ENCODE peak calls at places on chromosomes 7 and 10, in five cellular contexts. J is aorta, D is mammary epithelial cell, F is pancreas, W is adrenal gland. Z is an unnamed sample. For H3K9me3 and H3K36me3, the result is how much of the 10 kb centered on the place peaks cover.

GRCh38 chr7:114085313-114085591 is 166.4 kb upstream of the PPP1R3A start:
- DNase-seq in W (no peak), J (peak), F (no peak), D (peak), Z (no peak)

GRCh38 chr7:5218564-5219360 is 28.7 kb downstream of the WIPI2 start:
- DNase-seq in F (no peak), D (no peak), W (no peak), J (peak), Z (no peak)

GRCh38 chr7:151429555-151430331 is 10.2 kb downstream of the CRYGN start:
- DNase-seq in F (no peak), J (peak), D (no peak), W (no peak), Z (peak)

GRCh38 chr10:22368976-22369375 is 23.7 kb downstream of the SPAG6 start:
- DNase-seq in J (no peak), W (no peak), D (no peak), F (no peak), Z (no peak)

GRCh38 chr7:49635800-49636199 is 137.6 kb upstream of the VWC2 start:
- DNase-seq in D (no peak), F (no peak), J (no peak), W (no peak), Z (no peak)

GRCh38 chr10:82288461-82288881 is 413.5 kb downstream of the NRG3 start:
- DNase-seq in F (no peak), W (no peak), J (no peak), D (peak), Z (no peak)

GRCh38 chr7:140230517-140230861 is 53.7 kb upstream of the KDM7A start:
- DNase-seq in F (peak), W (no peak), J (peak), D (no peak), Z (peak)

GRCh38 chr10:14056545-14057332 is 274.0 kb downstream of the FRMD4A start:
- DNase-seq in D (no peak), W (peak), F (no peak), J (no peak), Z (peak)

GRCh38 chr7:81761821-81762220 is 8.0 kb downstream of the HGF start:
- DNase-seq in W (no peak), J (no peak), F (no peak), D (no peak), Z (no peak)

GRCh38 chr7:155489862-155490696 is 32.1 kb downstream of the EN2 start:
- DNase-seq in J (peak), F (no peak), D (no peak), W (no peak), Z (no peak)

GRCh38 chr7:132347129-132347528 is 229.1 kb downstream of the PLXNA4 start:
- DNase-seq in F (no peak), W (no peak), D (no peak), J (no peak), Z (no peak)

GRCh38 chr7:103573479-103574058 is 127.6 kb upstream of the SLC26A5 start:
- DNase-seq in D (peak), J (no peak), W (no peak), F (no peak), Z (no peak)

GRCh38 chr7:3461923-3462322 is 160.9 kb downstream of the SDK1 start:
- DNase-seq in D (no peak), W (no peak), F (no peak), J (no peak), Z (no peak)

GRCh38 chr10:67519434-67519833 is 176.6 kb downstream of the CTNNA3 start:
- DNase-seq in F (no peak), D (no peak), W (no peak), J (no peak), Z (no peak)

GRCh38 chr10:55449981-55450380 is 649.0 kb upstream of the PCDH15 start:
- DNase-seq in F (no peak), W (no peak), J (no peak), D (no peak), Z (no peak)

GRCh38 chr10:114764656-114765055 is 56.9 kb upstream of the FHIP2A start:
- DNase-seq in F (no peak), D (no peak), W (no peak), J (no peak), Z (no peak)

GRCh38 chr7:44978511-44979366 is at the start of gene MYO1G:
- DNase-seq in D (no peak), J (peak), W (no peak), F (peak), Z (no peak)

GRCh38 chr7:6639032-6639431 is 1.9 kb downstream of the ZNF316 start:
- DNase-seq in D (no peak), J (no peak), W (no peak), F (no peak), Z (no peak)
- H3K4me3 ChIP-seq in D (no peak), J (no peak), W (no peak), F (no peak), Z (no peak)

DNA sequence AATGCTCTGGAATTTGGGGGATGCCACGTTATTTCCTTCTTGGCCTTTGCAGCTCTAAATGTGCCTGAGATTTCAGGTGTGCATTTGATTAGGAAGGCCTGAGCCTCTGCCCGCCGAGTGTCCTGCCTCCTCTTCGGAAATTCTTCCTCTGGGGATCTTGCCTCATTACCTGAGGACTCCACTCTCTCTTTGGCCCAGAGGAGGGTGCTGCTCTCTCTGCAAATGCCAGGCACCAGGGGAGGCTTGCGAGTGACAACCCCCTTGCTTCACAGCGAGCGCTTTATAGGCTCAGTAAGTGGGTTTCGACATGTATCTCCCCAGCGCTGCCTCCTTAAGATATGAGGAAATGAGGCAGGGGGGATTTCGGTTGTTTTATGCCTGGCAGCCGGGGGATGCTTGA is 423.9 kb downstream of the GLRX3 start:
- DNase-seq in J (no peak), D (no peak), F (no peak), W (no peak), Z (no peak)
- H3K9me3 ChIP-seq in J (under half), D (under half), F (under half), W (under half), Z (under half)

GRCh38 chr7:158702196-158702595 is 2.4 kb downstream of the NCAPG2 start:
- DNase-seq in F (no peak), D (no peak), J (no peak), W (no peak), Z (no peak)

GRCh38 chr7:158699341-158699740 is 5.3 kb downstream of the NCAPG2 start:
- DNase-seq in F (no peak), W (no peak), D (no peak), J (no peak), Z (no peak)

GRCh38 chr7:158700008-158700407 is 4.6 kb downstream of the NCAPG2 start:
- DNase-seq in D (no peak), F (no peak), W (no peak), J (no peak), Z (no peak)

GRCh38 chr7:158695726-158696452 is 8.7 kb downstream of the NCAPG2 start:
- DNase-seq in J (no peak), D (peak), F (peak), W (peak), Z (no peak)

GRCh38 chr7:158698657-158699195 is 5.9 kb downstream of the NCAPG2 start:
- DNase-seq in J (no peak), W (no peak), D (no peak), F (no peak), Z (no peak)
- H3K36me3 ChIP-seq in J (under half), W (under half), D (under half), F (under half), Z (under half)

GRCh38 chr7:7201583-7202374 is 19.4 kb downstream of the C1GALT1 start:
- DNase-seq in D (peak), F (no peak), J (no peak), W (no peak), Z (no peak)
- H3K4me3 ChIP-seq in D (no peak), F (no peak), J (no peak), W (no peak), Z (no peak)

DNA sequence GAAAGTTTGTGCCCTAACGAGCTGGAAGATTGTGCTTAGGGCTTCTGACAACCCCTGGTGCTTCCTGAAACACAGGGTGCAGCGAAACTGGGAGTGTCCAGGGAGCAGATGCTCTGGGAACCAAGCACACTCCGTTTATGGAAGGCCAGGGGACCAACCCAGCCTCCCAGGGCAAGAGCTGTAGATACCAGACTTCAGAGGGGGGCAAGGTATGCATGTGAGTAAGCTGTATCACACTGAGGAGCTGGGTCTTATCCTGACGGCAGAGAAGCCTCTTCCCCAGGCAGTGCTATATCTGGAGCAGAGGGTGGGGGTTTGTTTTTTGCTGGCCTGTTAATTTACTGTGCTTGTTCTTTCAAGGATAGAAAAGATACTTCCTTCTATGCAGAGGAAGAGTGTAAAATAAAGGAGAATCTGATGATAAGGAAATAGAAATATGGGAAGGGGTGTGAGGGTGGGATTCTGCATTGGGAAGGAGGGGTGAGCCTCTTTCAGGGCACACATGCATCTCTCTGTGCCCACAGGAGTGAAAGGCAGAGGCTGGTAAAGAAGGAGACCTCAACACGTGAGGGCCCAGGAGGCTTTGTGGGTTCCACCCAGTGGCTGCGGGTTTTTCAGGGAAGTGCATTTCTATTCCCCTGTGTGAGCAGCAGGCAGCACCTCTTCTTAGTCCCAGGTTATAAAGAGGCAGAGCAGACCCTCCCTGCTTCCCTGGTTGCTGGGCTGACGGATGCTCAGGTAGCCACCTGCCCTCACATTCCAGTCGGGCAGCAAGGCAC is 314.1 kb downstream of the TCERG1L start:
- DNase-seq in F (peak), W (no peak), J (no peak), D (no peak), Z (no peak)
- H3K9me3 ChIP-seq in F (under half), W (under half), J (under half), D (under half), Z (under half)

GRCh38 chr7:891805-892204 is 15.5 kb downstream of the GET4 start:
- DNase-seq in D (no peak), W (no peak), J (no peak), F (no peak), Z (no peak)
- H3K36me3 ChIP-seq in D (under half), W (under half), J (under half), F (half or more), Z (under half)

GRCh38 chr7:100167912-100168323 is 499 bp downstream of the GAL3ST4 start:
- DNase-seq in W (no peak), F (no peak), D (no peak), J (no peak), Z (no peak)
- H3K4me3 ChIP-seq in W (no peak), F (peak), D (peak), J (peak), Z (peak)

DNA sequence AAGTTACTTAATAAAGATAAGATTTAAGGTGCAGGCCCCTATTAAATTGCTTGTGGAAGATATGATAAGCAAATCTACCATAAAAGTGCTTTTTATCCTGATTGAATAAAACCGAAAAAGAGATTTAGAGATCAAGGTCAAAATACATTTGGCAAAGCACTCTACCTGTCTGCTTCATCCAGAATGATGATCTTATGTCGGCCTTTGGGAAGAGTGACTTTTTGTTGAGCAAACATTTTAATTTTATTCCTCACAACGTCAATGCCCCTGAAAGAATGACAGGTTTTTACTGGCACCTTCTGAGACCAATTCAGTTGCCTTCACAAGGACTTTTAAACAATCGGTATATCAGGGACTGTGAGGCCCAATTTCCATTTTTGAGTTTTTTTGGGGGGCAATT is 7.7 kb downstream of the RFC2 start:
- DNase-seq in J (no peak), F (no peak), W (no peak), D (no peak), Z (no peak)
- H3K9me3 ChIP-seq in J (under half), F (under half), W (under half), D (under half), Z (under half)

DNA sequence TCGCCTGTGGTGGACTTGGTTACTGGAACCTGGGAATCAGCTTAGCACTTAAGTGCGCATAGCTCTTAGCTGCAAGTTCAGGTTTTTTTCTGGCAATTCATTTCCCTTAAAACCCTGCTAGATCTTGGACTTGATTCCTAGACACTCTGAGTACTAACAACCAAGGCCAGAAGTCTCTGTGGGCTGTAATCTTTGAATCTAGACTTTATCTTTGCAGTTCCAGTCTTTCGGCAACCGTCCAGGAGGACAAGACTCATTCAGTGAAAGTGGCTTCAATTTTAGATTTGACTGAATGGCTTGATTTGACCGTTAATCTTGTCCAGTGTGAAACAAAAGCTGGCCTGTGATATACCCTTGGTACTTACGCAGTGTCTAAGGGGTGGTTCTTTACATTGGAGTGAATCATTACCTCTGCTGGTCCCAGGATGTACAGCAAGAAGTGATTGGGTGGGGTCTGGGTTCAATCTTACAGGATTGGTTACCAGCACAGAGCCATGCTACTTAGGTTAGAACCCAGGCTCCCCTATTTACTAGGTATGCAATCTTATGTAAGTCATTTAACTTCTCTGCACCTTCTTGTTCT is 16.4 kb downstream of the PTTG1IP2 start:
- DNase-seq in F (no peak), W (no peak), J (no peak), D (no peak), Z (no peak)
- H3K36me3 ChIP-seq in F (under half), W (under half), J (under half), D (under half), Z (under half)